ENCODE peak calls at places on chromosomes 5 and 9, in six cellular contexts. M is GM12878, A is A549, C is NB4, Q is endothelial cell of umbilical vein, I is K562. B is an unnamed sample.

GRCh38 chr5:5348135-5348534 is 74.3 kb upstream of the ICE1 start:
- DNase-seq in I (no peak), A (no peak), Q (no peak), C (peak; percentile 51), M (no peak), B (no peak)

GRCh38 chr9:133641396-133641655 is 5.2 kb downstream of the DBH start:
- DNase-seq in A (no peak), C (no peak), M (no peak), Q (no peak), I (no peak), B (no peak)

GRCh38 chr5:91381774-91382492 is 1.2 kb downstream of the ARRDC3 start:
- DNase-seq in M (peak; percentile 41), I (peak; percentile 44), A (peak; percentile 65), C (peak; percentile 85), Q (peak; percentile 88), B (peak; percentile 71)

GRCh38 chr5:134763221-134763620 is 4.6 kb downstream of the DDX46 start:
- DNase-seq in C (peak; percentile 73), I (no peak), A (no peak), Q (no peak), M (no peak), B (no peak)

GRCh38 chr9:101427957-101428655 is 7.5 kb downstream of the ALDOB start:
- DNase-seq in C (no peak), I (no peak), M (peak; percentile 24), A (no peak), Q (no peak), B (no peak)

GRCh38 chr9:627571-627970 is 213.9 kb upstream of the DMRT1 start:
- DNase-seq in A (no peak), I (no peak), Q (peak; percentile 26), C (no peak), M (no peak), B (no peak)

GRCh38 chr5:170056561-170057267 is 49.0 kb upstream of the FOXI1 start:
- DNase-seq in A (no peak), C (no peak), Q (peak; percentile 5), I (no peak), M (no peak), B (no peak)

GRCh38 chr9:137371521-137371941 is 51.4 kb downstream of the EXD3 start:
- DNase-seq in C (no peak), M (no peak), Q (no peak), A (no peak), I (no peak), B (no peak)

GRCh38 chr9:115891929-115892328 is 261.7 kb upstream of the PAPPA start:
- DNase-seq in I (no peak), A (no peak), M (no peak), Q (no peak), C (no peak), B (no peak)

GRCh38 chr9:88425538-88425950 is 37.3 kb downstream of the SPIN1 start:
- DNase-seq in M (no peak), C (peak; percentile 44), I (no peak), Q (no peak), A (no peak), B (no peak)

GRCh38 chr9:87112656-87113055 is 165.3 kb upstream of the GAS1 start:
- DNase-seq in Q (no peak), C (no peak), A (no peak), I (no peak), M (no peak), B (no peak)

GRCh38 chr5:141845371-141845821 is 32.8 kb downstream of the PCDH1 start:
- DNase-seq in C (peak; percentile 15), Q (no peak), I (peak; percentile 70), A (no peak), M (no peak), B (no peak)

GRCh38 chr5:73890569-73890968 is 264.6 kb downstream of the ARHGEF28 start:
- DNase-seq in I (no peak), C (no peak), A (no peak), M (no peak), Q (no peak), B (no peak)

GRCh38 chr5:1349246-1349645 is 4.3 kb upstream of the CLPTM1L start:
- DNase-seq in C (no peak), M (no peak), I (no peak), Q (no peak), A (no peak), B (no peak)

GRCh38 chr5:148238395-148238794 is at the start of gene MARCOL:
- DNase-seq in C (no peak), Q (no peak), I (no peak), A (no peak), M (no peak), B (no peak)

GRCh38 chr9:131630206-131630831 is 85.0 kb downstream of the PRRT1B start:
- DNase-seq in A (no peak), C (no peak), I (no peak), Q (no peak), M (peak; percentile 75), B (no peak)

GRCh38 chr5:176553260-176554085 is 4.3 kb downstream of the CDHR2 start:
- DNase-seq in A (no peak), I (no peak), C (no peak), Q (no peak), M (no peak), B (no peak)

GRCh38 chr9:20513126-20513913 is 109.0 kb downstream of the MLLT3 start:
- DNase-seq in M (no peak), I (no peak), Q (no peak), C (no peak), A (no peak), B (no peak)

GRCh38 chr5:123950701-123951100 is 438.7 kb downstream of the CSNK1G3 start:
- DNase-seq in A (no peak), M (no peak), Q (no peak), I (no peak), C (no peak), B (no peak)

GRCh38 chr5:163362806-163363788 is 74.3 kb upstream of the CCNG1 start:
- DNase-seq in Q (no peak), M (no peak), I (no peak), A (no peak), C (no peak), B (no peak)

GRCh38 chr5:22496666-22497065 is 356.5 kb downstream of the CDH12 start:
- DNase-seq in Q (no peak), I (no peak), C (no peak), M (no peak), A (no peak), B (no peak)

GRCh38 chr5:36108758-36109245 is 42.1 kb upstream of the UGT3A2 start:
- DNase-seq in M (no peak), Q (no peak), C (no peak), I (no peak), A (no peak), B (no peak)

GRCh38 chr9:75422939-75423522 is 334.7 kb downstream of the OSTF1 start:
- DNase-seq in Q (no peak), A (no peak), C (no peak), M (no peak), I (no peak), B (no peak)

GRCh38 chr9:83208065-83208850 is 145.3 kb upstream of the RASEF start:
- DNase-seq in I (no peak), A (no peak), M (no peak), Q (peak; percentile 10), C (no peak), B (peak; percentile 11)

GRCh38 chr5:179378441-179379271 is 33.4 kb upstream of the ADAMTS2 start:
- DNase-seq in C (no peak), M (no peak), A (no peak), Q (no peak), I (no peak), B (no peak)

GRCh38 chr5:73950441-73950873 is 324.5 kb downstream of the ARHGEF28 start:
- DNase-seq in M (no peak), I (no peak), C (no peak), A (no peak), Q (no peak), B (no peak)

GRCh38 chr5:67983251-67983941 is 232.2 kb upstream of the PIK3R1 start:
- DNase-seq in M (no peak), A (no peak), C (peak; percentile 45), Q (peak; percentile 41), I (no peak), B (no peak)

GRCh38 chr9:87594218-87594617 is 96.6 kb downstream of the DAPK1 start:
- DNase-seq in I (no peak), M (no peak), A (no peak), C (no peak), Q (no peak), B (no peak)

GRCh38 chr5:55914971-55915370 is 63.8 kb downstream of the IL31RA start:
- DNase-seq in M (no peak), I (no peak), A (no peak), C (no peak), Q (no peak), B (no peak)

DNA sequence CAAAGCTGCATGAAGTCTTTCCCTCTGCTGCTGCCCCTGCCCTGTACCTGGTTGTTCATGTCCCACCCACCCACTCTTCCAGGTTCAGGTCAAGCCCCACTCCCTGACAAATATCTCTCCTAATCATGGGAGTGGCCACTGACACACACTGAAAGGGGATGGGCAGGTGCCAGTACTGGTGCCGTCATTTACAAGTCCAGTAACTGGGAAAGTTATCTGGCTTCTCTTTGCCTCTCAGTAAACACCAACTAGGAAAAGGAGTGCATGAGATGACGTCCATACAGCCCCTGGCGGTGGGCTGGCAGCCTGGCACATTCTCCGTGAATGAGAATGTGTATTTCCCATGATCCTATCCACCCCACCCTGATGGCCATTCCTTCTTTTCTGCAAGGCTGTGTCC is 225.2 kb downstream of the FSTL4 start:
- DNase-seq in M (no peak), Q (no peak), C (no peak), A (no peak), I (no peak), B (no peak)
- TF ChIP-seq MYC in M (no peak), Q (no peak), C (no peak), A (no peak), I (no peak), B (no peak)

GRCh38 chr5:33299621-33300208 is 141.1 kb upstream of the TARS1 start:
- DNase-seq in A (peak; percentile 2), I (no peak), Q (peak; percentile 79), C (peak; percentile 59), M (peak; percentile 9), B (no peak)
- TF ChIP-seq MYC in A (no peak), I (no peak), Q (no peak), C (no peak), M (no peak), B (no peak)

GRCh38 chr5:130402906-130403305 is 498.6 kb downstream of the CHSY3 start:
- DNase-seq in A (no peak), I (no peak), C (no peak), Q (no peak), M (no peak), B (no peak)

GRCh38 chr5:130400091-130400490 is 495.8 kb downstream of the CHSY3 start:
- DNase-seq in I (no peak), A (peak; percentile 36), Q (peak; percentile 42), C (no peak), M (no peak), B (peak; percentile 7)

DNA sequence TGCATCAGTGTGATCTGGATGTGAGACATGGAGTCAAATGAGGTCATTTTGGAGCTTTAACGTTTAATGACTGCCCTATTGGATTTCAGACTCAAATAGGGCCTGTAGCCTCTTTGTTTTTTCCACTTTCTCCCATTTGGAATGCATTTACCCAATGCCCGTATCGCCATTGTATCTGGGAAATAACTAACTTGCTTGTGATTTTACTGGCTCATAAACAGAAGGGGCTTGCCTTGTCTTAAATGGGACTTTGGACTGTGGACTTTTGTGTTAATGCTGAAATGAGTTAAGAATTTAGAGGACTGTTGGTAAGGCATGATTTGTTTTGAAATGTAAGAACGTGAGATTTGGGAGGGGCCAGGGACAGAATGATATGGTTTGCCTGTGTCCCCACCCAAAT is 494.6 kb downstream of the CHSY3 start:
- DNase-seq in C (no peak), I (no peak), Q (no peak), A (no peak), M (no peak), B (no peak)
- TF ChIP-seq MYC in C (no peak), I (no peak), Q (no peak), A (no peak), M (no peak), B (no peak)

GRCh38 chr5:139495644-139496435 is 13.3 kb upstream of the STING1 start:
- DNase-seq in M (no peak), A (no peak), Q (peak; percentile 83), I (no peak), C (peak; percentile 57), B (no peak)
- TF ChIP-seq MYC in M (no peak), A (no peak), Q (no peak), I (no peak), C (no peak), B (no peak)